ENCODE peak calls at places on chromosomes 6 and 20, in seven cellular contexts. J is cardiac fibroblast, U is fibroblast of lung, O is mesothelial cell of epicardium, W is colonic mucosa, Z is endothelial cell, Y is body of pancreas. F is an unnamed sample.
A peak's percentile ranks its signal among the peaks of the same experiment; 100 is the strongest.

GRCh38 chr6:27502508-27503435 is 29.9 kb upstream of the ZNF184 start:
- DNase-seq in J (peak; percentile 90), U (peak; percentile 74), O (peak; percentile 69), W (peak; percentile 73), Z (peak; percentile 64), Y (peak; percentile 62), F (peak; percentile 92)

GRCh38 chr20:8212286-8212685 is 80.2 kb downstream of the PLCB1 start:
- DNase-seq in J (peak; percentile 36), U (peak; percentile 45), O (no peak), W (no peak), Z (no peak), Y (no peak), F (no peak)

GRCh38 chr6:132298344-132298949 is 102.8 kb downstream of the MOXD1 start:
- DNase-seq in J (peak; percentile 72), U (peak; percentile 70), O (peak; percentile 46), W (peak; percentile 59), Z (peak; percentile 56), Y (peak; percentile 55), F (peak; percentile 68)

GRCh38 chr6:159060107-159060506 is 15.3 kb upstream of the TAGAP start:
- DNase-seq in J (no peak), U (no peak), O (no peak), W (no peak), Z (no peak), Y (no peak), F (no peak)

GRCh38 chr20:50152394-50153152 is 950 bp downstream of the PEDS1 start:
- DNase-seq in J (peak; percentile 19), U (no peak), O (no peak), W (peak; percentile 59), Z (no peak), Y (no peak), F (no peak)

GRCh38 chr6:134358320-134358719 is 40.4 kb upstream of the SGK1 start:
- DNase-seq in J (peak; percentile 93), U (peak; percentile 74), O (no peak), W (no peak), Z (no peak), Y (no peak), F (no peak)

GRCh38 chr6:1348675-1349074 is 36.8 kb downstream of the FOXQ1 start:
- DNase-seq in J (peak; percentile 66), U (peak; percentile 94), O (no peak), W (no peak), Z (peak; percentile 20), Y (no peak), F (no peak)

GRCh38 chr20:15328084-15328483 is 990.7 kb upstream of the FLRT3 start:
- DNase-seq in J (no peak), U (no peak), O (no peak), W (no peak), Z (no peak), Y (no peak), F (no peak)

GRCh38 chr20:63103402-63104311 is 96.9 kb upstream of the BHLHE23 start:
- DNase-seq in J (peak; percentile 27), U (peak; percentile 15), O (no peak), W (no peak), Z (no peak), Y (no peak), F (peak; percentile 37)

GRCh38 chr6:83511901-83512681 is at the start of gene PRSS35:
- DNase-seq in J (peak; percentile 52), U (peak; percentile 60), O (peak; percentile 69), W (peak; percentile 57), Z (peak; percentile 78), Y (peak; percentile 36), F (peak; percentile 29)

GRCh38 chr20:13858496-13859270 is 73.9 kb downstream of the NDUFAF5 start:
- DNase-seq in J (no peak), U (no peak), O (no peak), W (no peak), Z (no peak), Y (no peak), F (no peak)

GRCh38 chr6:14549319-14549770 is 431.8 kb downstream of the CD83 start:
- DNase-seq in J (no peak), U (no peak), O (no peak), W (peak; percentile 75), Z (no peak), Y (no peak), F (no peak)

GRCh38 chr6:8006208-8006607 is 58.0 kb downstream of the BLOC1S5 start:
- DNase-seq in J (peak; percentile 74), U (peak; percentile 60), O (no peak), W (no peak), Z (no peak), Y (no peak), F (peak; percentile 15)

GRCh38 chr6:119587537-119587936 is 238.0 kb upstream of the MAN1A1 start:
- DNase-seq in J (peak; percentile 67), U (no peak), O (no peak), W (no peak), Z (no peak), Y (no peak), F (no peak)

GRCh38 chr6:135267085-135267484 is 86.0 kb downstream of the MYB start:
- DNase-seq in J (no peak), U (no peak), O (no peak), W (peak; percentile 73), Z (no peak), Y (no peak), F (no peak)

GRCh38 chr6:2775003-2775402 is 9.8 kb downstream of the WRNIP1 start:
- DNase-seq in J (no peak), U (no peak), O (no peak), W (no peak), Z (no peak), Y (no peak), F (no peak)

GRCh38 chr6:168585441-168585840 is 144.5 kb downstream of the SMOC2 start:
- DNase-seq in J (no peak), U (no peak), O (no peak), W (no peak), Z (no peak), Y (no peak), F (no peak)

GRCh38 chr20:36861875-36862801 is 13.8 kb upstream of the TLDC2 start:
- DNase-seq in J (peak; percentile 90), U (peak; percentile 84), O (peak; percentile 71), W (peak; percentile 82), Z (no peak), Y (peak; percentile 48), F (no peak)

GRCh38 chr20:33852971-33853813 is 42.0 kb downstream of the CHMP4B start:
- DNase-seq in J (no peak), U (no peak), O (no peak), W (no peak), Z (no peak), Y (no peak), F (peak; percentile 66)

GRCh38 chr6:158626360-158627167 is 18.0 kb downstream of the DYNLT1 start:
- DNase-seq in J (no peak), U (no peak), O (no peak), W (peak; percentile 8), Z (no peak), Y (no peak), F (no peak)

GRCh38 chr6:29696147-29697129 is 15.5 kb upstream of the ZFP57 start:
- DNase-seq in J (peak; percentile 42), U (no peak), O (no peak), W (no peak), Z (peak; percentile 50), Y (no peak), F (peak; percentile 37)

GRCh38 chr6:54903884-54904283 is 57.3 kb downstream of the FAM83B start:
- DNase-seq in J (no peak), U (peak; percentile 21), O (no peak), W (no peak), Z (no peak), Y (no peak), F (no peak)

GRCh38 chr20:36885355-36885754 is 9.4 kb downstream of the TLDC2 start:
- DNase-seq in J (peak; percentile 32), U (peak; percentile 29), O (no peak), W (no peak), Z (no peak), Y (no peak), F (no peak)

GRCh38 chr6:12034831-12035230 is 22.7 kb downstream of the HIVEP1 start:
- DNase-seq in J (no peak), U (peak; percentile 49), O (no peak), W (no peak), Z (no peak), Y (no peak), F (no peak)
- TF ChIP-seq CTCF in J (no peak), U (peak; percentile 21), O (no peak), W (no peak), Z (no peak), Y (peak; percentile 42), F (no peak)

GRCh38 chr6:147160593-147160992 is 43.6 kb upstream of the STXBP5 start:
- DNase-seq in J (no peak), U (no peak), O (no peak), W (no peak), Z (no peak), Y (no peak), F (no peak)

GRCh38 chr6:147159536-147160374 is 44.5 kb upstream of the STXBP5 start:
- DNase-seq in J (no peak), U (no peak), O (no peak), W (no peak), Z (no peak), Y (no peak), F (no peak)

GRCh38 chr6:147158881-147159280 is 45.3 kb upstream of the STXBP5 start:
- DNase-seq in J (no peak), U (no peak), O (no peak), W (no peak), Z (no peak), Y (no peak), F (no peak)

GRCh38 chr6:147161974-147162495 is 42.2 kb upstream of the STXBP5 start:
- DNase-seq in J (peak; percentile 93), U (peak; percentile 89), O (no peak), W (peak; percentile 44), Z (no peak), Y (no peak), F (no peak)

GRCh38 chr6:147161253-147161973 is 42.8 kb upstream of the STXBP5 start:
- DNase-seq in J (no peak), U (no peak), O (no peak), W (no peak), Z (no peak), Y (no peak), F (no peak)
- TF ChIP-seq CTCF in J (no peak), U (no peak), O (no peak), W (no peak), Z (no peak), Y (no peak), F (no peak)

GRCh38 chr20:32761831-32762753 is at the start of gene DNMT3B:
- DNase-seq in J (peak; percentile 71), U (peak; percentile 74), O (peak; percentile 81), W (peak; percentile 83), Z (peak; percentile 84), Y (peak; percentile 82), F (peak; percentile 84)
- TF ChIP-seq CTCF in J (no peak), U (no peak), O (no peak), W (no peak), Z (peak; percentile 21), Y (peak; percentile 44), F (peak; percentile 27)

DNA sequence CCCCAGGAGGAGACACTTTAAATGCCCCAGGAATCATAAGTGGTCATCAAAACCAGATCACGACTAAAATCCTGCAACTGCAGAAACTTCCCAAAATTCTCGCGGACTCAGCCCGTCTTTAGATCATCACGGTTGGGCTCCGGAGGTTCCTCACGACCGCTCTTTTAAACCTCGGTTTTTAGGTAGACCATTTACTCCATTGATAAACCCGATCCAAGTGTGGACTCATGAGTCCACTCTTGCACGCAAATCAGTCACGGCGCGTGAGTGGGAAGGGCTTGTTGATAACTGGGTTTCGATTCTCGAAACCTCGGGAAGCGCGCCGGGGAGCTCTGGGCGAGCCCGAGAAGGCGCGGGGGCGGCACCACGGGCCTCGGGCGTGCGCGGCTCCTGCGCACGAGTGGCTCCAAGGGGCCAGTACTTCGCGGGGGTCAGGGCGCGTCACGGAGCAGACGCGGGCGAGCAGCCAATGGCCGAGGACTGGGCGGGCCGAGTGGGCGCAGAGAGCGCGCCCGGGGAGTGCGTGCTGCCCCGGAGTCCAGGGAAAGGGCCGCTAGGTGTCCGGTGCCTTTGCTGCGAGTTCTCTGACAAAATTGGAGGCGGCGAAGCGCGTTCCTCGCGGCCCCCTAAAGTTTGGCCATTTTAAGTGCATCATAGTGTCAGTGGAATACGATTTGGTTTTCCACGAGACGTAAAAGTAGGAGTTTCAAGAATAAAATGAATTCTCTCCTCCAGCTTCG is 658 bp upstream of the TENT5A start:
- DNase-seq in J (peak; percentile 89), U (peak; percentile 88), O (peak; percentile 81), W (peak; percentile 91), Z (peak; percentile 83), Y (peak; percentile 88), F (peak; percentile 58)
- TF ChIP-seq CTCF in J (peak; percentile 23), U (peak; percentile 20), O (no peak), W (no peak), Z (no peak), Y (peak; percentile 38), F (no peak)